ENCODE peak calls at places on chromosomes 12 and 14, in four cellular contexts. P is psoas muscle; E is breast epithelium; N is CD4-positive, alpha-beta memory T cell. Z is an unnamed sample. For H3K4me1, the result is how much of the 10 kb centered on the place peaks cover.

GRCh38 chr14:21197418-21198205 is 41.7 kb upstream of the OR5AU1 start:
- DNase-seq in P (no peak), E (no peak), N (no peak), Z (no peak)

GRCh38 chr14:34220921-34221320 is 241.1 kb downstream of the SPTSSA start:
- DNase-seq in P (no peak), E (no peak), N (peak), Z (no peak)

GRCh38 chr12:117334855-117335587 is 26.4 kb downstream of the NOS1 start:
- DNase-seq in P (no peak), E (no peak), N (no peak), Z (no peak)

GRCh38 chr12:121773011-121773777 is 20.3 kb downstream of the RHOF start:
- DNase-seq in P (peak), E (peak), N (peak), Z (peak)

GRCh38 chr14:71725802-71726638 is 206.2 kb upstream of the RGS6 start:
- DNase-seq in P (no peak), E (no peak), N (no peak), Z (no peak)

GRCh38 chr14:75417674-75418073 is 10.1 kb upstream of the JDP2 start:
- DNase-seq in P (no peak), E (no peak), N (no peak), Z (no peak)

GRCh38 chr12:49260165-49260564 is 4.7 kb upstream of the TUBA1C start:
- DNase-seq in P (no peak), E (no peak), N (no peak), Z (no peak)

GRCh38 chr12:78101181-78101876 is 270.6 kb downstream of the NAV3 start:
- DNase-seq in P (no peak), E (no peak), N (no peak), Z (no peak)

GRCh38 chr12:113292091-113292490 is 42.8 kb downstream of the SLC8B1 start:
- DNase-seq in P (no peak), E (no peak), N (no peak), Z (no peak)

GRCh38 chr14:104913413-104913812 is 11.3 kb upstream of the PLD4 start:
- DNase-seq in P (no peak), E (no peak), N (no peak), Z (no peak)

GRCh38 chr12:18363321-18363720 is 102.0 kb downstream of the PIK3C2G start:
- DNase-seq in P (no peak), E (no peak), N (no peak), Z (no peak)

GRCh38 chr12:58262796-58263195 is 321.4 kb downstream of the ATP23 start:
- DNase-seq in P (no peak), E (no peak), N (no peak), Z (no peak)

GRCh38 chr12:119613319-119613936 is 19.9 kb downstream of the TMEM233 start:
- DNase-seq in P (no peak), E (no peak), N (no peak), Z (peak)

GRCh38 chr12:57584050-57584449 is 6.9 kb upstream of the PIP4K2C start:
- DNase-seq in P (no peak), E (peak), N (no peak), Z (no peak)

GRCh38 chr12:19945559-19946485 is 422.5 kb upstream of the PDE3A start:
- DNase-seq in P (no peak), E (no peak), N (no peak), Z (no peak)

GRCh38 chr12:69343357-69343756 is 4.8 kb upstream of the LYZ start:
- DNase-seq in P (no peak), E (no peak), N (no peak), Z (no peak)

GRCh38 chr12:91422107-91422506 is 239.5 kb upstream of the DCN start:
- DNase-seq in P (no peak), E (no peak), N (no peak), Z (no peak)

GRCh38 chr14:52694761-52695480 is 437 bp downstream of the ERO1A start:
- DNase-seq in P (peak), E (no peak), N (peak), Z (no peak)

GRCh38 chr12:8077207-8077606 is 4.9 kb upstream of the NECAP1 start:
- DNase-seq in P (no peak), E (no peak), N (no peak), Z (no peak)

GRCh38 chr12:96425321-96425720 is 25.1 kb upstream of the CDK17 start:
- DNase-seq in P (no peak), E (no peak), N (no peak), Z (no peak)

GRCh38 chr12:46959484-46959883 is 119.9 kb upstream of the PCED1B start:
- DNase-seq in P (no peak), E (no peak), N (no peak), Z (no peak)

GRCh38 chr14:31263485-31264133 is 56.0 kb upstream of the HECTD1 start:
- DNase-seq in P (peak), E (no peak), N (no peak), Z (peak)

GRCh38 chr12:34033628-34034296 is 11.5 kb downstream of the ALG10 start:
- DNase-seq in P (no peak), E (no peak), N (peak), Z (no peak)

GRCh38 chr12:17304503-17305347 is 698.8 kb upstream of the LMO3 start:
- DNase-seq in P (no peak), E (no peak), N (no peak), Z (no peak)

GRCh38 chr12:65632131-65632855 is 192.0 kb upstream of the HMGA2 start:
- DNase-seq in P (no peak), E (no peak), N (no peak), Z (no peak)

GRCh38 chr14:81170829-81171195 is 49.9 kb downstream of the GTF2A1 start:
- DNase-seq in P (no peak), E (no peak), N (no peak), Z (no peak)

GRCh38 chr12:105228494-105228893 is 7.5 kb downstream of the APPL2 start:
- DNase-seq in P (no peak), E (no peak), N (no peak), Z (no peak)

GRCh38 chr12:20731274-20731673 is 36.1 kb downstream of the SLCO1C1 start:
- DNase-seq in P (no peak), E (no peak), N (no peak), Z (no peak)

GRCh38 chr12:18139254-18139653 is 49.3 kb upstream of the RERGL start:
- DNase-seq in P (no peak), E (no peak), N (no peak), Z (no peak)

GRCh38 chr14:64601571-64601970 is 51.8 kb downstream of the PPP1R36 start:
- DNase-seq in P (no peak), E (no peak), N (no peak), Z (no peak)

GRCh38 chr12:12684375-12685106 is 11.4 kb downstream of the GPR19 start:
- DNase-seq in P (peak), E (no peak), N (no peak), Z (no peak)

GRCh38 chr12:130742112-130742511 is 26.0 kb upstream of the RIMBP2 start:
- DNase-seq in P (no peak), E (no peak), N (no peak), Z (no peak)

GRCh38 chr12:92408072-92408900 is 262.6 kb upstream of the BTG1 start:
- DNase-seq in P (no peak), E (no peak), N (peak), Z (peak)

GRCh38 chr14:73740921-73741326 is 26.7 kb upstream of the PNMA1 start:
- DNase-seq in P (peak), E (peak), N (no peak), Z (peak)

GRCh38 chr12:100767371-100767770 is 27.2 kb upstream of the ANO4 start:
- DNase-seq in P (no peak), E (no peak), N (no peak), Z (no peak)

GRCh38 chr12:92096346-92097136 is 49.1 kb downstream of the BTG1 start:
- DNase-seq in P (no peak), E (no peak), N (no peak), Z (no peak)

DNA sequence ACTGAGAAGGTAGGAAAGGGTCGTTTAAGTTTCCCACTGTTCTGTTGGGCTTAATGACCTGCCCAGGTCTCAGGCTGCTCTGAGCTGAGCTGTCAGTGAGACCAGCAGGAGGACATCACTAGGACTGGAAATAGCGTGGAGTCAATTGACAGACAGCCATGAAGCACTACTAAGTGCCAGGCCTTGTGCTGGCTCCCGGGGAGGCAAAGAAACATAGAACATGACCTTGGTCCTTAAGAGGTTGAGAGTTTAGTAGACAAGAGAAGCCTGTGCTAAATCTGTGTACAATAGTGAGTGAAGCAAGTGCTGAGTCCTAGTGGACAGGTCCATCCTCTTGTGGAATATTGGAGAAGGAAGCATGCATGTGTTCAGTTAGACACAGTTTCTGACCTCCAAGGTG is 239.2 kb downstream of the CACNA1C start:
- DNase-seq in P (no peak), E (no peak), N (no peak), Z (no peak)
- H3K4me1 ChIP-seq in P (under half), E (under half), N (under half), Z (under half)

DNA sequence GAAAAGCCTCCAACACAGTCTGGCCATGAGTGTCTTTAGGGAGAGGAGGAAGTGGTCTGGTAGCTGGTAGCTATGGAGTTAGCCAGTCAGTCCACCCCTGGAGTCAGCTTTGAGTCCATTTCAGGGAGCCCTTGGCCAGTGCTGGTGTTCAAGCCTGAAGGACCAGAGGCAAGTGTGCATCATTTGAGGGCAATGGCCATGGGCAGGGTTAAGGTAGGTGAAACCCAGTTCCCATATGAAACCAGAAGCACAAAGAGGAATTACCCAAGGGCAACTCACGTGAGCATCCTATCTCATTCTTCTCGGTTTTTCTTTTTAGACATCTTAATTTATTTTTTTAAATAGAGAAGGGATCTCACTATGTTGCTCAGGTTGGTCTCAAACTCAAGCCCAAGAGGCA is 61.2 kb upstream of the ACTN1 start:
- DNase-seq in P (no peak), E (no peak), N (no peak), Z (no peak)
- H3K4me1 ChIP-seq in P (under half), E (under half), N (under half), Z (under half)

GRCh38 chr12:124401563-124402180 is 106.8 kb downstream of the RFLNA start:
- DNase-seq in P (no peak), E (no peak), N (no peak), Z (peak)
- H3K4me1 ChIP-seq in P (half or more), E (under half), N (under half), Z (under half)

DNA sequence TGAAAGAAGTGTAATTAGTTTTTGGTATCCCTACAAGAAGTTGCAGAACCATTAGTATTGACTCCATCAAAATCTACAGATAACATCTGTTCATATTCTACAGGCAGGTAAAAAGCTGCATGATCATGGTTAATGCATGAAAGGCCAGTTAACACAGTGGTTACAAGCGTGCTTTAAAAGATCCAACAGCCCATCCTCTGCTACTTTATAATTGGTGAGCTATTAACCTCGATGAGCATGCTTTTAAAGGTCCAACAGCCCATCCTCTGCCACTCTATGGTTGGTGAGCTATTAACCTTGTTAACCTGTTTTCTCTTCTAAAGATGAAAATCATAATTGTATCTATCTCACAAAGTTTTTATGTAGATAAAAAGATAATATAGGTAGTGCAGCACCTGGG is 289.3 kb downstream of the DUSP6 start:
- DNase-seq in P (no peak), E (no peak), N (no peak), Z (no peak)
- H3K4me1 ChIP-seq in P (under half), E (under half), N (under half), Z (under half)

DNA sequence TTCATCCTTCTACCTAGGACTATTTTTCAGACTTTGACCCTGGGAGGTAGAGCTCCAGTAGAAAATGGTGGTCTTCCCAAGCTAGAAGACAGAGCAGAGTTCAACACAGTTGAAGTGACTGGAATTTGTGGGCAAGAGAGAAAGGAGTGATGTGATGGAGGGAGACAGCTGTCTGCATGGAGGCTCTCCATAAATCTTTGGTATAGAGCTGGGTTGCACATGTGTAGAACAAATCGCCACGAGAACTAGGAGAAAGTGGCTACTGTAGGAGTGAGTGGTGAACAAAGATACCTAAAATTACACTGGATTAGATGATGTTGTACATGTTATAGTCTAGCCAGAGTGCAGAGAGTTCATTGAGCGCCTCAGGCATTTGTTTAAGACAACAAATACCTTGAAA is 14.5 kb downstream of the GPR135 start:
- DNase-seq in P (no peak), E (no peak), N (no peak), Z (no peak)
- H3K4me1 ChIP-seq in P (under half), E (under half), N (under half), Z (under half)

DNA sequence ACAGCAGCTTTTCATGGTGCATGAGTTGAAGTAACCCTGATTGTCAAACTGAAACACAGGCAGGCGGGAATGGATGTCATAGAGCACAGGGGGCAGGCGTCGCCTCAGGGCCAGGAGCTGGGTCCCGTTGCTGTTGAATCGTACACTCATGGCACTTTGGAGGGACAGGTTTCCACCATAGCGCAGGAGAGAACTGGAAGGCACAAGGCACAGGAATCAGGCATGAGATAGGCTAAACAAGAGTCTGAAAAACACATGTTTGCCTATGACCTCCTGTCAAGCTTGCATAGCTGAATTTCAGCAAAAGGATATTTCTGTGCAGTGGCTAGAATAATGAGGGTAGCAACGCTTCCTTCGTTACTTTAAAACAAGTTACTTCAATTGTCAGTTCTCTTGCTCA is 61.2 kb downstream of the DCAF5 start:
- DNase-seq in P (no peak), E (no peak), N (no peak), Z (no peak)
- H3K4me1 ChIP-seq in P (under half), E (under half), N (under half), Z (under half)

DNA sequence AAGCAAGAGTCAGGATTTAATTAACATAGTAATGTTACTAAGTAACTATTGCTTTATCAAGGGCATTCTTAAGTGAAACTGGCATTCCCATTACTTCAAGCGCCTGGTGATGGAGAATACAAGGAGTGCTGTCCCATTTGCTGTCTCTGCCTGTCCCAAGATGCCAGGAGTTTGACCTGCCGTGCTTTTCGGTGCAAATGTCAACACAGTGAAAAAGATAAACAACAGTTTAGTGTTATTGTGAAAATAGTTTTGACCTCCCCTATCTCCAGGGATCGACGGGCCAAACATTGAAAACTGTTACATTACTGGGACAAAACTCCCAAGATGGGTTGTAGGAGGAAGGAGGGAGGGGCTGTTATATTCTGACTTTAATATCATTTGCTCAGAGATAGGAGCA is 74.8 kb downstream of the TTC9 start:
- DNase-seq in P (no peak), E (no peak), N (no peak), Z (no peak)
- H3K4me1 ChIP-seq in P (under half), E (under half), N (under half), Z (under half)

Z was measured in upper lobe of left lung.